ENCODE peak calls at places on chromosomes 4 and X, in ten cellular contexts. One of them, this sample, is unnamed.

GRCh38 chr4:168474660-168475320 is 5.5 kb downstream of the DDX60L start:
- DNase-seq in RWPE1: no peak
- DNase-seq in mesenchymal stem cell: no peak
- DNase-seq in adipocyte: peak
- DNase-seq in NCI-H2171: no peak
- DNase-seq in stimulated activated CD8-positive, alpha-beta memory T cell treated with anti-CD3 and anti-CD28 coated beads, Interleukin-2, amount 100 ng/mL, for 48 hours: no peak
- DNase-seq in B cell: no peak
- DNase-seq in naive thymus-derived CD8-positive, alpha-beta T cell: no peak
- DNase-seq in G401: no peak
- DNase-seq in stromal cell of bone marrow: no peak
- DNase-seq in this sample: no peak

GRCh38 chr4:29046716-29047115 is 1673.5 kb upstream of the PCDH7 start:
- DNase-seq in RWPE1: no peak
- DNase-seq in mesenchymal stem cell: peak
- DNase-seq in adipocyte: peak
- DNase-seq in NCI-H2171: no peak
- DNase-seq in stimulated activated CD8-positive, alpha-beta memory T cell treated with anti-CD3 and anti-CD28 coated beads, Interleukin-2, amount 100 ng/mL, for 48 hours: no peak
- DNase-seq in B cell: no peak
- DNase-seq in naive thymus-derived CD8-positive, alpha-beta T cell: no peak
- DNase-seq in G401: no peak
- DNase-seq in stromal cell of bone marrow: peak
- DNase-seq in this sample: no peak

GRCh38 chrX:97968376-97969104 is 1084.8 kb downstream of the RPA4 start:
- DNase-seq in RWPE1: no peak
- DNase-seq in mesenchymal stem cell: no peak
- DNase-seq in adipocyte: no peak
- DNase-seq in NCI-H2171: no peak
- DNase-seq in stimulated activated CD8-positive, alpha-beta memory T cell treated with anti-CD3 and anti-CD28 coated beads, Interleukin-2, amount 100 ng/mL, for 48 hours: no peak
- DNase-seq in B cell: no peak
- DNase-seq in naive thymus-derived CD8-positive, alpha-beta T cell: no peak
- DNase-seq in G401: no peak
- DNase-seq in stromal cell of bone marrow: no peak
- DNase-seq in this sample: no peak

GRCh38 chr4:82268050-82268825 is 105.6 kb downstream of the HNRNPD start:
- DNase-seq in RWPE1: peak
- DNase-seq in mesenchymal stem cell: peak
- DNase-seq in adipocyte: peak
- DNase-seq in NCI-H2171: peak
- DNase-seq in stimulated activated CD8-positive, alpha-beta memory T cell treated with anti-CD3 and anti-CD28 coated beads, Interleukin-2, amount 100 ng/mL, for 48 hours: peak
- DNase-seq in B cell: peak
- DNase-seq in naive thymus-derived CD8-positive, alpha-beta T cell: peak
- DNase-seq in G401: peak
- DNase-seq in stromal cell of bone marrow: peak
- DNase-seq in this sample: peak

GRCh38 chrX:119790977-119791436 is 423 bp downstream of the RPL39 start:
- DNase-seq in RWPE1: peak
- DNase-seq in mesenchymal stem cell: peak
- DNase-seq in adipocyte: peak
- DNase-seq in NCI-H2171: no peak
- DNase-seq in stimulated activated CD8-positive, alpha-beta memory T cell treated with anti-CD3 and anti-CD28 coated beads, Interleukin-2, amount 100 ng/mL, for 48 hours: peak
- DNase-seq in B cell: no peak
- DNase-seq in naive thymus-derived CD8-positive, alpha-beta T cell: peak
- DNase-seq in G401: peak
- DNase-seq in stromal cell of bone marrow: no peak
- DNase-seq in this sample: no peak

GRCh38 chr4:138897818-138898226 is 117.8 kb upstream of the NOCT start:
- DNase-seq in RWPE1: no peak
- DNase-seq in mesenchymal stem cell: peak
- DNase-seq in adipocyte: peak
- DNase-seq in NCI-H2171: no peak
- DNase-seq in stimulated activated CD8-positive, alpha-beta memory T cell treated with anti-CD3 and anti-CD28 coated beads, Interleukin-2, amount 100 ng/mL, for 48 hours: no peak
- DNase-seq in B cell: no peak
- DNase-seq in naive thymus-derived CD8-positive, alpha-beta T cell: no peak
- DNase-seq in G401: peak
- DNase-seq in stromal cell of bone marrow: no peak
- DNase-seq in this sample: no peak

GRCh38 chr4:102574317-102574716 is 73.2 kb downstream of the NFKB1 start:
- DNase-seq in RWPE1: no peak
- DNase-seq in mesenchymal stem cell: peak
- DNase-seq in adipocyte: no peak
- DNase-seq in NCI-H2171: no peak
- DNase-seq in stimulated activated CD8-positive, alpha-beta memory T cell treated with anti-CD3 and anti-CD28 coated beads, Interleukin-2, amount 100 ng/mL, for 48 hours: no peak
- DNase-seq in B cell: no peak
- DNase-seq in naive thymus-derived CD8-positive, alpha-beta T cell: no peak
- DNase-seq in G401: no peak
- DNase-seq in stromal cell of bone marrow: no peak
- DNase-seq in this sample: no peak

GRCh38 chr4:48949518-48950207 is 36.4 kb upstream of the CWH43 start:
- DNase-seq in RWPE1: peak
- DNase-seq in mesenchymal stem cell: no peak
- DNase-seq in adipocyte: peak
- DNase-seq in NCI-H2171: no peak
- DNase-seq in stimulated activated CD8-positive, alpha-beta memory T cell treated with anti-CD3 and anti-CD28 coated beads, Interleukin-2, amount 100 ng/mL, for 48 hours: no peak
- DNase-seq in B cell: no peak
- DNase-seq in naive thymus-derived CD8-positive, alpha-beta T cell: no peak
- DNase-seq in G401: no peak
- DNase-seq in stromal cell of bone marrow: peak
- DNase-seq in this sample: no peak

GRCh38 chrX:155761185-155761584 is 120.0 kb upstream of the VAMP7 start:
- DNase-seq in RWPE1: no peak
- DNase-seq in mesenchymal stem cell: no peak
- DNase-seq in adipocyte: no peak
- DNase-seq in NCI-H2171: no peak
- DNase-seq in stimulated activated CD8-positive, alpha-beta memory T cell treated with anti-CD3 and anti-CD28 coated beads, Interleukin-2, amount 100 ng/mL, for 48 hours: no peak
- DNase-seq in B cell: no peak
- DNase-seq in naive thymus-derived CD8-positive, alpha-beta T cell: no peak
- DNase-seq in G401: no peak
- DNase-seq in stromal cell of bone marrow: no peak
- DNase-seq in this sample: no peak

GRCh38 chrX:25206761-25207160 is 191.0 kb upstream of the ARX start:
- DNase-seq in RWPE1: peak
- DNase-seq in mesenchymal stem cell: no peak
- DNase-seq in adipocyte: peak
- DNase-seq in NCI-H2171: no peak
- DNase-seq in stimulated activated CD8-positive, alpha-beta memory T cell treated with anti-CD3 and anti-CD28 coated beads, Interleukin-2, amount 100 ng/mL, for 48 hours: no peak
- DNase-seq in B cell: no peak
- DNase-seq in naive thymus-derived CD8-positive, alpha-beta T cell: no peak
- DNase-seq in G401: no peak
- DNase-seq in stromal cell of bone marrow: peak
- DNase-seq in this sample: no peak

GRCh38 chrX:19616016-19616415 is 100.7 kb upstream of the MAP3K15 start:
- DNase-seq in RWPE1: no peak
- DNase-seq in mesenchymal stem cell: no peak
- DNase-seq in adipocyte: no peak
- DNase-seq in NCI-H2171: no peak
- DNase-seq in stimulated activated CD8-positive, alpha-beta memory T cell treated with anti-CD3 and anti-CD28 coated beads, Interleukin-2, amount 100 ng/mL, for 48 hours: no peak
- DNase-seq in B cell: no peak
- DNase-seq in naive thymus-derived CD8-positive, alpha-beta T cell: no peak
- DNase-seq in G401: no peak
- DNase-seq in stromal cell of bone marrow: no peak
- DNase-seq in this sample: no peak

GRCh38 chrX:73266766-73267165 is 52.1 kb upstream of the NAP1L2 start:
- DNase-seq in RWPE1: no peak
- DNase-seq in mesenchymal stem cell: no peak
- DNase-seq in adipocyte: no peak
- DNase-seq in NCI-H2171: no peak
- DNase-seq in stimulated activated CD8-positive, alpha-beta memory T cell treated with anti-CD3 and anti-CD28 coated beads, Interleukin-2, amount 100 ng/mL, for 48 hours: no peak
- DNase-seq in B cell: no peak
- DNase-seq in naive thymus-derived CD8-positive, alpha-beta T cell: no peak
- DNase-seq in G401: no peak
- DNase-seq in stromal cell of bone marrow: no peak
- DNase-seq in this sample: no peak

GRCh38 chr4:7396186-7396585 is 38.5 kb downstream of the PSAPL1 start:
- DNase-seq in RWPE1: no peak
- DNase-seq in mesenchymal stem cell: no peak
- DNase-seq in adipocyte: no peak
- DNase-seq in NCI-H2171: no peak
- DNase-seq in stimulated activated CD8-positive, alpha-beta memory T cell treated with anti-CD3 and anti-CD28 coated beads, Interleukin-2, amount 100 ng/mL, for 48 hours: no peak
- DNase-seq in B cell: no peak
- DNase-seq in naive thymus-derived CD8-positive, alpha-beta T cell: no peak
- DNase-seq in G401: no peak
- DNase-seq in stromal cell of bone marrow: no peak
- DNase-seq in this sample: no peak

GRCh38 chr4:1216869-1217294 is 32.0 kb downstream of the CTBP1 start:
- DNase-seq in RWPE1: no peak
- DNase-seq in mesenchymal stem cell: no peak
- DNase-seq in adipocyte: no peak
- DNase-seq in NCI-H2171: no peak
- DNase-seq in stimulated activated CD8-positive, alpha-beta memory T cell treated with anti-CD3 and anti-CD28 coated beads, Interleukin-2, amount 100 ng/mL, for 48 hours: peak
- DNase-seq in B cell: peak
- DNase-seq in naive thymus-derived CD8-positive, alpha-beta T cell: peak
- DNase-seq in G401: peak
- DNase-seq in stromal cell of bone marrow: no peak
- DNase-seq in this sample: peak

This sample was measured in GM10248.